ENCODE peak calls at places on chromosome 5, in five cellular contexts. S is transverse colon, B is K562, Q is stomach, R is H1. W is an unnamed sample.

GRCh38 chr5:93246093-93246855 is 334.7 kb downstream of the NR2F1-AS1 start:
- DNase-seq in S (no peak), B (no peak), Q (no peak), R (no peak), W (no peak)

GRCh38 chr5:43041669-43042175 is 1.6 kb upstream of the ANXA2R start:
- DNase-seq in S (peak), B (peak), Q (peak), R (peak), W (peak)

GRCh38 chr5:159814222-159814621 is 102.1 kb upstream of the ADRA1B start:
- DNase-seq in S (no peak), B (no peak), Q (no peak), R (no peak), W (no peak)

GRCh38 chr5:164748861-164749260 is 1243.4 kb downstream of the MAT2B start:
- DNase-seq in S (no peak), B (no peak), Q (no peak), R (no peak), W (no peak)

GRCh38 chr5:81749562-81750307 is 1.2 kb downstream of the SSBP2 start:
- DNase-seq in S (peak), B (peak), Q (peak), R (peak), W (peak)

GRCh38 chr5:97006454-97006853 is 70.6 kb downstream of the LNPEP start:
- DNase-seq in S (no peak), B (no peak), Q (no peak), R (no peak), W (no peak)

GRCh38 chr5:93893050-93893449 is 151.7 kb upstream of the POU5F2 start:
- DNase-seq in S (no peak), B (no peak), Q (no peak), R (no peak), W (no peak)

GRCh38 chr5:93053825-93054224 is 527.2 kb downstream of the NR2F1-AS1 start:
- DNase-seq in S (no peak), B (no peak), Q (no peak), R (no peak), W (no peak)

GRCh38 chr5:73709536-73710129 is 83.6 kb downstream of the ARHGEF28 start:
- DNase-seq in S (no peak), B (no peak), Q (no peak), R (no peak), W (no peak)

GRCh38 chr5:999724-1000123 is 8.9 kb upstream of the NKD2 start:
- DNase-seq in S (no peak), B (no peak), Q (peak), R (no peak), W (no peak)

GRCh38 chr5:143605403-143606005 is 202.0 kb upstream of the NR3C1 start:
- DNase-seq in S (peak), B (no peak), Q (no peak), R (no peak), W (no peak)

GRCh38 chr5:131466171-131466766 is 168.8 kb downstream of the RAPGEF6 start:
- DNase-seq in S (no peak), B (no peak), Q (no peak), R (no peak), W (no peak)

GRCh38 chr5:84384604-84385575 is at the start of gene EDIL3:
- DNase-seq in S (peak), B (no peak), Q (no peak), R (peak), W (peak)

GRCh38 chr5:97182571-97183099 is 412 bp downstream of the RIOK2 start:
- DNase-seq in S (no peak), B (peak), Q (no peak), R (no peak), W (no peak)

GRCh38 chr5:64566531-64566930 is 60.7 kb downstream of the RGS7BP start:
- DNase-seq in S (no peak), B (no peak), Q (no peak), R (no peak), W (no peak)

GRCh38 chr5:158261669-158262367 is 402.9 kb upstream of the CLINT1 start:
- DNase-seq in S (no peak), B (no peak), Q (no peak), R (no peak), W (no peak)

GRCh38 chr5:149367249-149367971 is 9.6 kb downstream of the PCYOX1L start:
- DNase-seq in S (peak), B (peak), Q (peak), R (peak), W (no peak)

GRCh38 chr5:57692582-57693487 is 210.2 kb upstream of the ACTBL2 start:
- DNase-seq in S (peak), B (peak), Q (peak), R (no peak), W (no peak)

GRCh38 chr5:56659991-56660390 is 155.4 kb upstream of the MAP3K1 start:
- DNase-seq in S (no peak), B (no peak), Q (no peak), R (no peak), W (no peak)

GRCh38 chr5:6962256-6962655 is 249.0 kb downstream of the TENT4A start:
- DNase-seq in S (no peak), B (no peak), Q (no peak), R (no peak), W (no peak)

GRCh38 chr5:50995285-50995942 is 329.0 kb downstream of the PARP8 start:
- DNase-seq in S (no peak), B (no peak), Q (no peak), R (no peak), W (no peak)

GRCh38 chr5:159186319-159186718 is 23.0 kb downstream of the RNF145 start:
- DNase-seq in S (no peak), B (no peak), Q (no peak), R (no peak), W (no peak)

GRCh38 chr5:138065102-138065501 is 18.7 kb upstream of the WNT8A start:
- DNase-seq in S (no peak), B (peak), Q (no peak), R (peak), W (no peak)

GRCh38 chr5:67963789-67964519 is 251.6 kb upstream of the PIK3R1 start:
- DNase-seq in S (peak), B (no peak), Q (peak), R (no peak), W (no peak)
- TF ChIP-seq POLR2AphosphoS5 in S (no peak), B (no peak), Q (no peak), R (no peak), W (no peak)

GRCh38 chr5:126004636-126005035 is 418.6 kb upstream of the GRAMD2B start:
- DNase-seq in S (no peak), B (no peak), Q (no peak), R (no peak), W (no peak)
- TF ChIP-seq EP300 in S (no peak), B (no peak), Q (no peak), R (no peak), W (no peak)

GRCh38 chr5:19960451-19960850 is 27.5 kb downstream of the CDH18 start:
- DNase-seq in S (no peak), B (no peak), Q (no peak), R (no peak), W (no peak)

GRCh38 chr5:19959830-19960384 is 28.1 kb downstream of the CDH18 start:
- DNase-seq in S (no peak), B (no peak), Q (no peak), R (no peak), W (no peak)
- TF ChIP-seq POLR2A in S (no peak), B (no peak), Q (no peak), R (no peak), W (no peak)

DNA sequence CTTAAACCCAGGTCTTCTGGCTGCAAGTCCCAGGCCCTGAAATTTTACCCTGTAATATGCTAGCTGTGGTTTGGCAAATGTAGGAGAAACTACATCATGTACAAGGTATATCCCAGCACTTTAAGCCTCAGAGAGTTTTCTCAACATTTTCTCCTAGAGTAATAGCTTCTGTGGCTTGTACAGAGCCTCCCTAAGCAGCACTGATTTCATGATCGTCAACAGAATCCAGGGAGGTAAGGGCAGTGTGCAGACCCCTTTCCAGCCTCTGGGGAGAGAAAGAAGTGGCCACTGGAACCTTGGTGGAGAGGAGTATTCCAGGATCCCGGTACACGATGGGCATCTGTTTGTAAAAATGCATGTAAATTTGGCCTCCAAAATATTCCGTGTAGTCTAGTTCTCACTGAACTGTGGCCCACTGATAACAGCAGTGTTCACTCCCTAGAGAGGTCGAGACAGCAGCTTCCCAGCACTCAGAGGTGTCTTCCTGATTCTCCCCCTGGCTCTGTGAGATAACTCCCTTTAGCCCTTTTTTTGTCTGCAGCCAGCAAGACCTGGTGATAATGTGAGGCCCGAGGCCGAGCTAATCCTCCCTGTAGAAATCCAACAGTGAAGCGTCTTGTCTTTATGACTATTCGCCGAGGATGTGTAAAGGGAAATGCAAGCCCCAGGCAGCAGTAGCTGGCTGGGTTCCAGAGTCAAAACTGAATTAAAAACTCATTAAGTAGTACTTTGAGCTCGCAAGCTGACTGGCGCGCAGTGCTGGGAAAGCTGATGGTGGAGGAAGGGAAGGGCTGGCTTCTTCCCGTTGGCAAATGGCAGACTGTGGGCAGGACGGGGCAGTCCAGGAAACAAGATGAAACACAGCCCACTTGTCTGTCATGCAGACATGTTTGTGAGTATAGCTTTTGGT is 59.0 kb downstream of the MAP1B start:
- DNase-seq in S (no peak), B (peak), Q (no peak), R (peak), W (no peak)
- TF ChIP-seq POLR2AphosphoS5 in S (no peak), B (peak), Q (no peak), R (no peak), W (no peak)

GRCh38 chr5:53560506-53561191 is at the start of gene NDUFS4:
- DNase-seq in S (peak), B (peak), Q (peak), R (peak), W (peak)
- TF ChIP-seq EP300 in S (no peak), B (peak), Q (no peak), R (no peak), W (no peak)

GRCh38 chr5:55432549-55432948 is 102.2 kb downstream of the PLPP1 start:
- DNase-seq in S (no peak), B (no peak), Q (no peak), R (no peak), W (no peak)

GRCh38 chr5:55427157-55427556 is 107.6 kb downstream of the PLPP1 start:
- DNase-seq in S (no peak), B (no peak), Q (peak), R (no peak), W (no peak)

GRCh38 chr5:55426455-55426854 is 108.3 kb downstream of the PLPP1 start:
- DNase-seq in S (no peak), B (no peak), Q (no peak), R (no peak), W (no peak)

GRCh38 chr5:55429221-55429620 is 105.5 kb downstream of the PLPP1 start:
- DNase-seq in S (no peak), B (no peak), Q (no peak), R (no peak), W (no peak)

GRCh38 chr5:55429707-55430253 is 105.0 kb downstream of the PLPP1 start:
- DNase-seq in S (peak), B (no peak), Q (no peak), R (no peak), W (no peak)
- TF ChIP-seq POLR2A in S (no peak), B (peak), Q (no peak), R (peak), W (no peak)

DNA sequence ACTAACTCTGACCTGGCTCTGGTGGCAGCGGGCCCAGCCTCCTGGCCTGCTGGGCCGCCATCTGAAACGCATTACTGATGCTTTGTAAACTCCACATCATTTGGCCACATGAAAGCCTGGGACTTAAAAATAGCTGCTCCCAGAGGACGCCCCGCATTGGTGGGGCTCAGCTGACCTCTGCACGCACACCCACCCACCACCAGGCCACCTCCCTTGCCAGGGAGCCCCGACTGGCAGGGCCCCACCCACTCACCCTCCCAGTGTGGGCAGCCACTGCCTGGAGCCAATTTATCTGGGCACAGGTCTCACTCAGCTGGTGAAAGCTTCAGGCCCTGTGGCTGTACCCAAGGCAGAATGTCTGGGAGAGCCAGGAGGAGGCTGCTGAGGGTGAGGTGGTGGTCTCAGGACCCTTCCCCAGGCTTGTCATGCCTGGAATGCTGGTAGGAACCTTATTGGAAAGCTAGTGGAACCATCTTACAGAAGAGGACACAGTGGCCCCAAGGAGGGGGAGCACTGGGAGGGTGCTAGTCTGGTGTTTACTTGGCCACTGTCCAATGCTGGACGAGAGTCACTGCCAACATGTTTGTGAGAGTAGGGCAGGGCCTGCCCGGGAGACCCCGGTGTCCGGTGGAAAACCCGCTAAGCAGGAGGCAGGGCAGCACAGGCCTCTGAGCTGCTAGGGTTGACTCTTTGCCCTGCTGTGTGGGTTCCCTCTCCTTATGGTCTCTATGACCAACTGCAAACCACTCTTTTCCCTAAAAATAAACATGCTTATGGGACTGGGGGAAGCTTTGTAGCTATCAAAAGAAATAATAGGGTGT is 10.9 kb downstream of the TCF7 start:
- DNase-seq in S (no peak), B (no peak), Q (peak), R (no peak), W (no peak)
- TF ChIP-seq POLR2AphosphoS5 in S (no peak), B (no peak), Q (no peak), R (no peak), W (peak)

W was measured in upper lobe of left lung.